ENCODE peak calls at places on chromosomes 11 and 22, in four cellular contexts. J, B, K and Q are unnamed samples.

GRCh38 chr11:33668468-33668825 is 32.2 kb downstream of the C11orf91 start:
- DNase-seq in J (no peak), B (no peak), K (no peak), Q (no peak)

GRCh38 chr11:123526027-123526805 is 96.1 kb downstream of the GRAMD1B start:
- DNase-seq in J (no peak), B (no peak), K (no peak), Q (no peak)

GRCh38 chr11:98029832-98030231 is 990.9 kb upstream of the CNTN5 start:
- DNase-seq in J (no peak), B (no peak), K (no peak), Q (no peak)

GRCh38 chr11:106917973-106918372 is 100.3 kb downstream of the GUCY1A2 start:
- DNase-seq in J (no peak), B (peak), K (peak), Q (peak)

GRCh38 chr22:47009304-47010101 is 247.1 kb downstream of the TBC1D22A start:
- DNase-seq in J (no peak), B (no peak), K (no peak), Q (no peak)

GRCh38 chr11:105189586-105189985 is 50.0 kb upstream of the CARD18 start:
- DNase-seq in J (no peak), B (no peak), K (no peak), Q (no peak)

GRCh38 chr11:119338318-119338890 is 2.3 kb downstream of the C1QTNF5 start:
- DNase-seq in J (no peak), B (peak), K (peak), Q (peak)

GRCh38 chr22:23388492-23389009 is 191.5 kb downstream of the IGLL1 start:
- DNase-seq in J (no peak), B (peak), K (no peak), Q (no peak)

GRCh38 chr11:73321342-73322110 is 13.4 kb downstream of the ARHGEF17 start:
- DNase-seq in J (no peak), B (no peak), K (no peak), Q (no peak)

GRCh38 chr11:14503023-14503422 is 3.4 kb upstream of the COPB1 start:
- DNase-seq in J (no peak), B (no peak), K (no peak), Q (no peak)

GRCh38 chr11:8581300-8581699 is 12.7 kb downstream of the STK33 start:
- DNase-seq in J (no peak), B (no peak), K (no peak), Q (no peak)

GRCh38 chr11:72229925-72230763 is 5.6 kb downstream of the INPPL1 start:
- DNase-seq in J (no peak), B (no peak), K (no peak), Q (no peak)

GRCh38 chr11:134289789-134290188 is 13.6 kb downstream of the GLB1L3 start:
- DNase-seq in J (no peak), B (peak), K (no peak), Q (peak)

GRCh38 chr11:83713701-83714100 is 427.5 kb upstream of the CCDC90B start:
- DNase-seq in J (no peak), B (no peak), K (no peak), Q (no peak)

GRCh38 chr11:18371279-18371678 is 23.1 kb upstream of the LDHA start:
- DNase-seq in J (no peak), B (no peak), K (no peak), Q (peak)

GRCh38 chr11:26974068-26974790 is 19.7 kb upstream of the FIBIN start:
- DNase-seq in J (no peak), B (no peak), K (no peak), Q (no peak)

GRCh38 chr22:19109198-19110063 is 12.8 kb downstream of the DGCR2 start:
- DNase-seq in J (peak), B (no peak), K (peak), Q (peak)

GRCh38 chr11:1259561-1259960 is 36.7 kb downstream of the MUC5B start:
- DNase-seq in J (no peak), B (no peak), K (no peak), Q (no peak)

GRCh38 chr22:26762503-26763170 is 105.2 kb downstream of the MIAT start:
- DNase-seq in J (no peak), B (no peak), K (no peak), Q (no peak)

GRCh38 chr11:108654994-108655631 is 9.8 kb upstream of the DDX10 start:
- DNase-seq in J (no peak), B (peak), K (peak), Q (peak)

GRCh38 chr22:50276143-50276542 is 6.0 kb upstream of the MAPK11 start:
- DNase-seq in J (peak), B (peak), K (peak), Q (no peak)

GRCh38 chr11:119094816-119095065 is 6.9 kb downstream of the DPAGT1 start:
- DNase-seq in J (no peak), B (peak), K (peak), Q (no peak)

GRCh38 chr11:65900125-65900898 is at the start of gene FOSL1:
- DNase-seq in J (peak), B (peak), K (peak), Q (peak)

GRCh38 chr22:40401532-40401931 is 31.1 kb downstream of the SGSM3 start:
- DNase-seq in J (no peak), B (no peak), K (no peak), Q (no peak)

GRCh38 chr22:41782316-41782715 is 18.2 kb upstream of the CCDC134 start:
- DNase-seq in J (no peak), B (no peak), K (no peak), Q (no peak)

GRCh38 chr11:99368579-99368978 is 347.8 kb downstream of the CNTN5 start:
- DNase-seq in J (no peak), B (no peak), K (no peak), Q (no peak)

DNA sequence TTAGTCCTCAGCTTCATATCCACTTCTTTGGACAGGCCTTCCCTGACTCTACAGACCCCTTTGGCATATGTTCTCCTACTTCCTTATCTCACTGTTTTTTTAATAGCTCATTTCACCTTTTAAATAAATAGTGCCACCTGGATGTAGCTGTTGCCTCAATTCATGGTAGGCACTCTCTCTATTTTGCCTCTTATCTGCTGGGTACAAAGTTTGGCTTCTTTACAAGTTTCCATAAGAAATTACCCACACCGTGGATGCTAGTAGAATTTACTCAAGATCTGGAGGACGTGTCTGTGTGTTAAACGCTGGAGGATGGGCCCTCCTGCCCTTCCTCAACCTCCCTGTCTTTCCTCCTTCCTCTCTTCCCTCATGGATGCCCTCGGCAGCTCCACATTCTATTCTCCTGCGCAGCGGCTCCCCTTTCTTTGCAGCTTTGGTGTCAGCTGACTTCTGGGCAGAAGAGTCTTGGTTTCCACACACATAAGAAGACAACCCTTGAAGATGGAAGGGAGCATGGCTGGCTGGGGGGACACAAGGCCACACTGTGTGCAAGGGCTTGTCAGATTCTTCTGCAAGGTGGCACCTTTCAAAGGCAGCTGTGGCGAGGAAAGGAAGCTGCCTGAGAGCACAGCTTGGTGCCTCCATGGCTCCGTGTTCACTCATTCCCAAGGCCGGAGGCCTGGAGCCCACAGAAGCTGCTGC is 212.6 kb downstream of the SNX19 start:
- DNase-seq in J (no peak), B (no peak), K (no peak), Q (no peak)
- TF ChIP-seq ETV6 in J (no peak), B (no peak), K (no peak), Q (no peak)

GRCh38 chr11:115398333-115398732 is 105.9 kb downstream of the CADM1 start:
- DNase-seq in J (no peak), B (no peak), K (no peak), Q (no peak)
- TF ChIP-seq ETV6 in J (no peak), B (no peak), K (no peak), Q (no peak)

GRCh38 chr11:45667929-45668680 is 2.7 kb upstream of the CHST1 start:
- DNase-seq in J (no peak), B (no peak), K (no peak), Q (no peak)

GRCh38 chr11:45669956-45670355 is 4.5 kb upstream of the CHST1 start:
- DNase-seq in J (no peak), B (no peak), K (no peak), Q (no peak)

GRCh38 chr11:45670386-45671135 is 5.1 kb upstream of the CHST1 start:
- DNase-seq in J (no peak), B (no peak), K (no peak), Q (no peak)

GRCh38 chr11:45666648-45667642 is 1.5 kb upstream of the CHST1 start:
- DNase-seq in J (no peak), B (no peak), K (no peak), Q (no peak)

DNA sequence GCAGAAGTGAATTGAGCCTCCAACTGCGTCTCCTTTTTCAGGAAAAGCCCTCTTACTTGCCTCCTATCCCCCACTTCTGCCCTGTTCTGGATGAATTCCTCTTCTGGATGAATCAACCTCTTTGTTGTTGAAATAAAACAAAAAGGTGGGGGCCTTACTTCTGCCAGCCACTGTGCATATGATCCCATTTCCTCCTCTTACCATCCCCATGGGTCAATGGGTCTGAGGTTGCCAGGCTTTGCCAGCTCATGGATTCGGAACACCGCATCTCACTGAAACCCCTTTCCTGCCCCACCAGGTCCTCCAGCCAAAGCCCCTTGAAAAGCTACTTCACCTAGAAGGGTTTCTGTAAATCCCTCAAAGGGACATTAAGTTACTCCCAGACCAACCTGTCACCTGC is 3.7 kb upstream of the CHST1 start:
- DNase-seq in J (no peak), B (no peak), K (no peak), Q (no peak)
- TF ChIP-seq ETV6 in J (no peak), B (no peak), K (no peak), Q (no peak)

GRCh38 chr11:32581556-32581955 is 2.1 kb upstream of the EIF3M start:
- DNase-seq in J (no peak), B (no peak), K (no peak), Q (no peak)

GRCh38 chr11:32584921-32585320 is 1.3 kb downstream of the EIF3M start:
- DNase-seq in J (no peak), B (no peak), K (no peak), Q (peak)

GRCh38 chr11:32580967-32581366 is 2.7 kb upstream of the EIF3M start:
- DNase-seq in J (no peak), B (no peak), K (peak), Q (no peak)

GRCh38 chr11:32583451-32584271 is at the start of gene EIF3M:
- DNase-seq in J (peak), B (peak), K (peak), Q (peak)

GRCh38 chr11:32586576-32587190 is 3.1 kb downstream of the EIF3M start:
- DNase-seq in J (no peak), B (no peak), K (peak), Q (peak)
- TF ChIP-seq ETV6 in J (no peak), B (no peak), K (no peak), Q (no peak)

GRCh38 chr11:86459682-86460460 is 85.2 kb downstream of the CCDC81 start:
- DNase-seq in J (no peak), B (no peak), K (peak), Q (no peak)
- TF ChIP-seq ETV6 in J (no peak), B (no peak), K (no peak), Q (no peak)

DNA sequence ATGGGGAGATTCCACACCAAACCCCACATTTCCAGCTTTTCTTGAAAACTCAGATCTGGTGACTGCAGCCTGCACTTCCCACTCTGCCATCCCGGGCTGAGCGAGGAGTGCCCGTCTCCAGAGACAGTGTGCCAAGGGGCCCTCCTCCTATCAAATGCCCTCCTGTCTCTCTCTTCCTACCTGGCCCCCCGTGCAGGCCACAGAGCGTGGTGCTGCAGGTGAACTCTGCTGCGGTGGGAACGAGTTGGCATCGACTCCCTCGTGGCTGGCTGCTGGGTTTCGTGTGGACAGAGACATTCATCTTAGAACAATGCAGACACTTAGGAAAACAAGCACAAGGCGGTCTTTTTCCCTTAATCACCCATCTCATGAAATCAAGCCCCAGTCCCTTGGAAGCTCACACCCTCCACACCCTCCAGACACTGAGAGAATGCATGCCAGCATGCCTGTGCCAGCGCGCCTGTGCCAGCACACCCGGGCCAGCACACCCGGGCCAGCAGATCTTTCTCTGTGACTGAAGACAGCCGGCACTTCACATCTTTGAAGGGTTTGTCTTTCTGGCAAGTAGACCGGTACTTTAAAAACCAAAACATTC is 65.0 kb downstream of the PARVB start:
- DNase-seq in J (no peak), B (no peak), K (no peak), Q (no peak)
- TF ChIP-seq ETV6 in J (no peak), B (no peak), K (no peak), Q (no peak)